ENCODE peak calls at places on chromosomes 2 and 18, in ten cellular contexts. One of them, this sample, is unnamed.

GRCh38 chr2:108707300-108707699 is 12.0 kb upstream of the RANBP2 start:
- DNase-seq in Peyer's patch: no peak
- DNase-seq in uterus: no peak
- DNase-seq in tibial nerve: no peak
- DNase-seq in transverse colon: no peak
- DNase-seq in ovary: no peak
- DNase-seq in prostate gland: no peak
- DNase-seq in breast epithelium: no peak
- DNase-seq in IMR-90: no peak
- DNase-seq in stomach: no peak
- DNase-seq in this sample: no peak

GRCh38 chr2:236644502-236644911 is 74.9 kb downstream of the ACKR3 start:
- DNase-seq in Peyer's patch: no peak
- DNase-seq in uterus: no peak
- DNase-seq in tibial nerve: no peak
- DNase-seq in transverse colon: no peak
- DNase-seq in ovary: peak; percentile 8
- DNase-seq in prostate gland: no peak
- DNase-seq in breast epithelium: no peak
- DNase-seq in IMR-90: no peak
- DNase-seq in stomach: no peak
- DNase-seq in this sample: no peak

GRCh38 chr2:137964066-137964858 is at the start of gene HNMT:
- DNase-seq in Peyer's patch: no peak
- DNase-seq in uterus: peak; percentile 29
- DNase-seq in tibial nerve: peak; percentile 34
- DNase-seq in transverse colon: peak; percentile 64
- DNase-seq in ovary: peak; percentile 46
- DNase-seq in prostate gland: peak; percentile 47
- DNase-seq in breast epithelium: peak; percentile 53
- DNase-seq in IMR-90: peak; percentile 55
- DNase-seq in stomach: peak; percentile 58
- DNase-seq in this sample: peak; percentile 43

GRCh38 chr2:234109321-234109720 is 58.8 kb downstream of the SPP2 start:
- DNase-seq in Peyer's patch: no peak
- DNase-seq in uterus: no peak
- DNase-seq in tibial nerve: no peak
- DNase-seq in transverse colon: no peak
- DNase-seq in ovary: no peak
- DNase-seq in prostate gland: no peak
- DNase-seq in breast epithelium: no peak
- DNase-seq in IMR-90: no peak
- DNase-seq in stomach: no peak
- DNase-seq in this sample: no peak

GRCh38 chr2:226544581-226545210 is 254.9 kb downstream of the IRS1 start:
- DNase-seq in Peyer's patch: no peak
- DNase-seq in uterus: no peak
- DNase-seq in tibial nerve: no peak
- DNase-seq in transverse colon: no peak
- DNase-seq in ovary: no peak
- DNase-seq in prostate gland: no peak
- DNase-seq in breast epithelium: no peak
- DNase-seq in IMR-90: peak; percentile 61
- DNase-seq in stomach: no peak
- DNase-seq in this sample: no peak

GRCh38 chr2:46737577-46737976 is 178.0 kb downstream of the MCFD2 start:
- DNase-seq in Peyer's patch: no peak
- DNase-seq in uterus: no peak
- DNase-seq in tibial nerve: no peak
- DNase-seq in transverse colon: no peak
- DNase-seq in ovary: no peak
- DNase-seq in prostate gland: peak; percentile 8
- DNase-seq in breast epithelium: no peak
- DNase-seq in IMR-90: peak; percentile 80
- DNase-seq in stomach: no peak
- DNase-seq in this sample: peak; percentile 24

GRCh38 chr2:203798296-203799157 is 69.0 kb upstream of the CTLA4 start:
- DNase-seq in Peyer's patch: no peak
- DNase-seq in uterus: no peak
- DNase-seq in tibial nerve: no peak
- DNase-seq in transverse colon: no peak
- DNase-seq in ovary: no peak
- DNase-seq in prostate gland: no peak
- DNase-seq in breast epithelium: no peak
- DNase-seq in IMR-90: no peak
- DNase-seq in stomach: no peak
- DNase-seq in this sample: no peak

GRCh38 chr2:180124273-180124881 is 117.3 kb upstream of the CWC22 start:
- DNase-seq in Peyer's patch: no peak
- DNase-seq in uterus: no peak
- DNase-seq in tibial nerve: peak; percentile 23
- DNase-seq in transverse colon: no peak
- DNase-seq in ovary: no peak
- DNase-seq in prostate gland: peak; percentile 8
- DNase-seq in breast epithelium: no peak
- DNase-seq in IMR-90: peak; percentile 67
- DNase-seq in stomach: no peak
- DNase-seq in this sample: no peak

GRCh38 chr18:25055076-25055475 is 296.9 kb downstream of the ZNF521 start:
- DNase-seq in Peyer's patch: no peak
- DNase-seq in uterus: no peak
- DNase-seq in tibial nerve: no peak
- DNase-seq in transverse colon: no peak
- DNase-seq in ovary: no peak
- DNase-seq in prostate gland: no peak
- DNase-seq in breast epithelium: no peak
- DNase-seq in IMR-90: peak; percentile 56
- DNase-seq in stomach: no peak
- DNase-seq in this sample: no peak

GRCh38 chr2:124804014-124804940 is 779.2 kb downstream of the CNTNAP5 start:
- DNase-seq in Peyer's patch: no peak
- DNase-seq in uterus: no peak
- DNase-seq in tibial nerve: no peak
- DNase-seq in transverse colon: peak; percentile 43
- DNase-seq in ovary: no peak
- DNase-seq in prostate gland: no peak
- DNase-seq in breast epithelium: no peak
- DNase-seq in IMR-90: peak; percentile 25
- DNase-seq in stomach: no peak
- DNase-seq in this sample: peak; percentile 16

GRCh38 chr2:178200331-178200730 is 6.0 kb downstream of the OSBPL6 start:
- DNase-seq in Peyer's patch: no peak
- DNase-seq in uterus: no peak
- DNase-seq in tibial nerve: no peak
- DNase-seq in transverse colon: no peak
- DNase-seq in ovary: no peak
- DNase-seq in prostate gland: no peak
- DNase-seq in breast epithelium: no peak
- DNase-seq in IMR-90: no peak
- DNase-seq in stomach: no peak
- DNase-seq in this sample: no peak

GRCh38 chr18:11767935-11768334 is 78.9 kb downstream of the GNAL start:
- DNase-seq in Peyer's patch: no peak
- DNase-seq in uterus: no peak
- DNase-seq in tibial nerve: no peak
- DNase-seq in transverse colon: no peak
- DNase-seq in ovary: no peak
- DNase-seq in prostate gland: no peak
- DNase-seq in breast epithelium: no peak
- DNase-seq in IMR-90: no peak
- DNase-seq in stomach: no peak
- DNase-seq in this sample: no peak
- TF ChIP-seq POLR2A in Peyer's patch: no peak
- TF ChIP-seq POLR2A in uterus: no peak
- TF ChIP-seq POLR2A in tibial nerve: no peak
- TF ChIP-seq POLR2A in transverse colon: no peak
- TF ChIP-seq POLR2A in ovary: no peak
- TF ChIP-seq POLR2A in prostate gland: no peak
- TF ChIP-seq POLR2A in breast epithelium: no peak
- TF ChIP-seq POLR2A in IMR-90: no peak
- TF ChIP-seq POLR2A in stomach: no peak
- TF ChIP-seq POLR2A in this sample: no peak

GRCh38 chr18:79775441-79776221 is 22.1 kb upstream of the KCNG2 start:
- DNase-seq in Peyer's patch: no peak
- DNase-seq in uterus: no peak
- DNase-seq in tibial nerve: no peak
- DNase-seq in transverse colon: peak; percentile 7
- DNase-seq in ovary: no peak
- DNase-seq in prostate gland: no peak
- DNase-seq in breast epithelium: no peak
- DNase-seq in IMR-90: no peak
- DNase-seq in stomach: no peak
- DNase-seq in this sample: no peak
- H3K27me3 ChIP-seq in Peyer's patch: no peaks in the 10 kb centered on the region
- H3K27me3 ChIP-seq in uterus: no peaks in the 10 kb centered on the region
- H3K27me3 ChIP-seq in tibial nerve: peaks cover 34% of the 10 kb centered on the region
- H3K27me3 ChIP-seq in transverse colon: peaks cover 5% of the 10 kb centered on the region
- H3K27me3 ChIP-seq in ovary: no peaks in the 10 kb centered on the region
- H3K27me3 ChIP-seq in prostate gland: no peaks in the 10 kb centered on the region
- H3K27me3 ChIP-seq in breast epithelium: peaks cover 61% of the 10 kb centered on the region
- H3K27me3 ChIP-seq in IMR-90: peaks cover 42% of the 10 kb centered on the region
- H3K27me3 ChIP-seq in stomach: peaks cover 74% of the 10 kb centered on the region
- H3K27me3 ChIP-seq in this sample: no peaks in the 10 kb centered on the region

GRCh38 chr2:11343626-11344341 is 652 bp downstream of the ROCK2 start:
- DNase-seq in Peyer's patch: peak; percentile 54
- DNase-seq in uterus: peak; percentile 46
- DNase-seq in tibial nerve: peak; percentile 42
- DNase-seq in transverse colon: peak; percentile 67
- DNase-seq in ovary: peak; percentile 57
- DNase-seq in prostate gland: peak; percentile 39
- DNase-seq in breast epithelium: no peak
- DNase-seq in IMR-90: peak; percentile 20
- DNase-seq in stomach: peak; percentile 32
- DNase-seq in this sample: peak; percentile 57
- TF ChIP-seq POLR2A in Peyer's patch: peak; percentile 17
- TF ChIP-seq POLR2A in uterus: peak; percentile 8
- TF ChIP-seq POLR2A in tibial nerve: no peak
- TF ChIP-seq POLR2A in transverse colon: peak; percentile 62
- TF ChIP-seq POLR2A in ovary: no peak
- TF ChIP-seq POLR2A in prostate gland: no peak
- TF ChIP-seq POLR2A in breast epithelium: no peak
- TF ChIP-seq POLR2A in IMR-90: no peak
- TF ChIP-seq POLR2A in stomach: no peak
- TF ChIP-seq POLR2A in this sample: no peak

GRCh38 chr18:46756172-46756558 is 688 bp downstream of the ST8SIA5 start:
- DNase-seq in Peyer's patch: no peak
- DNase-seq in uterus: no peak
- DNase-seq in tibial nerve: no peak
- DNase-seq in transverse colon: no peak
- DNase-seq in ovary: no peak
- DNase-seq in prostate gland: no peak
- DNase-seq in breast epithelium: no peak
- DNase-seq in IMR-90: no peak
- DNase-seq in stomach: no peak
- DNase-seq in this sample: no peak
- H3K27me3 ChIP-seq in Peyer's patch: no peaks in the 10 kb centered on the region
- H3K27me3 ChIP-seq in uterus: no peaks in the 10 kb centered on the region
- H3K27me3 ChIP-seq in tibial nerve: peaks cover 61% of the 10 kb centered on the region
- H3K27me3 ChIP-seq in transverse colon: peaks cover 65% of the 10 kb centered on the region
- H3K27me3 ChIP-seq in ovary: no peaks in the 10 kb centered on the region
- H3K27me3 ChIP-seq in prostate gland: peaks cover 4% of the 10 kb centered on the region
- H3K27me3 ChIP-seq in breast epithelium: peaks cover 45% of the 10 kb centered on the region
- H3K27me3 ChIP-seq in IMR-90: peaks cover 59% of the 10 kb centered on the region
- H3K27me3 ChIP-seq in stomach: peaks cover 89% of the 10 kb centered on the region
- H3K27me3 ChIP-seq in this sample: peaks cover 7% of the 10 kb centered on the region

DNA sequence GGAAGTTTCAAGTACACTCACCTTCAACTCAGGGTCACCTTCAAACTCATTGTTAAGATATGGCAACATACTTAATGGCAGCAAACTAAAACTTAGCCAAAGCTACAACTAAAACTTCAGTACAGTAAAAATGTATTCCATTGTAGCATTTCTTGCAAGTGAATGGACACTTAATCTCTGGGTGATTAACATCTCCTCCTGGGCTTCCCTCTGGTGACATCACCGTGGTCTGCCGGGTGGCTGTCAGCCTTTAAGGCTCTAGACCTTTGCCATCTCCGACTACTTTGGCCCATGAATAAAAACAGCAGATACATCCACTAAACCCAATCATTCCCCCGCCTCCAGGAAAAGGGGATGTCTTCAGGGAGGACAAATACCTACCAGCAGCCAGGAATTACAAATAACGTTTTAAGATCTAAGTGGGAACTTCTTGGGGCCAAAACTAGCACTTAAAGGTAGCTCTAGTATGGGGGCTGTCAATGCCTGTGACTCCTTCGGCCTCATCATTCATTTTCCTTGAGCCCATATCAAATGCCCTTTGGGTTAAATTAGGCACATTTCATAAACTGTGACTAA is 1.2 kb downstream of the TFCP2L1 start:
- DNase-seq in Peyer's patch: no peak
- DNase-seq in uterus: no peak
- DNase-seq in tibial nerve: no peak
- DNase-seq in transverse colon: no peak
- DNase-seq in ovary: no peak
- DNase-seq in prostate gland: no peak
- DNase-seq in breast epithelium: peak; percentile 30
- DNase-seq in IMR-90: no peak
- DNase-seq in stomach: no peak
- DNase-seq in this sample: no peak
- TF ChIP-seq POLR2A in Peyer's patch: no peak
- TF ChIP-seq POLR2A in uterus: no peak
- TF ChIP-seq POLR2A in tibial nerve: no peak
- TF ChIP-seq POLR2A in transverse colon: no peak
- TF ChIP-seq POLR2A in ovary: no peak
- TF ChIP-seq POLR2A in prostate gland: no peak
- TF ChIP-seq POLR2A in breast epithelium: no peak
- TF ChIP-seq POLR2A in IMR-90: no peak
- TF ChIP-seq POLR2A in stomach: no peak
- TF ChIP-seq POLR2A in this sample: no peak

DNA sequence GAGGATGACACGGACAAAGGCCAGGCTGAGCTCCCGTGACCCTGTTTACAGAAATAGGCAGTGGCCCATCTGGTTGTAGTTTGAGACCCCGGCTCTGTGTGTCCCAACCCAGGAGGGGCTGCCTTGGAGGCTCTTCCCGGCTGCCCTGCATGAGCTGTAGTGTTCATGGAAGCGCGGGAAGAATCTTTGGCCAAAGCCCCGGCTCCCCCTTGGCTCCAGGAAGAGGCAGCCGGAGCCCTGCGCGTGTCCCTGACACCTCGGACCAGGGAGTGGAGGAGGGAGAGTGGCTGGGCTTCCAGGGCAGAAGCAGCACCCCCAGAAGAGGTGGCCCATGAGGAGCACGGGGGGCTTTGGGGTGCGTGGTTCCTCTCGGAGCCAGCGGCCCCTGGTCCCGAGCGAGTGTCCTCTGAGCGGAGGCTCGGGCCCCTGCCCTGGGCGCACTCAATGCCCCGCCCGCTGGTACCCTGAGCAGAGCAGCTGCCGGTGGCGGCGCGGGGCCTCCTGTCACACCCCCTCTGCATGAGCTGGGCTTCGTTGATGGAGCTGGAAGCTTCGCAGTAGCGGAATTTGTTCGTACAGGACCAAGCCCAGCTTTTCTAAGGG is 21.7 kb downstream of the GPR35 start:
- DNase-seq in Peyer's patch: peak; percentile 8
- DNase-seq in uterus: no peak
- DNase-seq in tibial nerve: no peak
- DNase-seq in transverse colon: no peak
- DNase-seq in ovary: no peak
- DNase-seq in prostate gland: no peak
- DNase-seq in breast epithelium: no peak
- DNase-seq in IMR-90: no peak
- DNase-seq in stomach: no peak
- DNase-seq in this sample: no peak
- H3K27me3 ChIP-seq in Peyer's patch: no peaks in the 10 kb centered on the region
- H3K27me3 ChIP-seq in uterus: no peaks in the 10 kb centered on the region
- H3K27me3 ChIP-seq in tibial nerve: peaks cover 72% of the 10 kb centered on the region
- H3K27me3 ChIP-seq in transverse colon: peaks cover 66% of the 10 kb centered on the region
- H3K27me3 ChIP-seq in ovary: no peaks in the 10 kb centered on the region
- H3K27me3 ChIP-seq in prostate gland: peaks cover 6% of the 10 kb centered on the region
- H3K27me3 ChIP-seq in breast epithelium: peaks cover 71% of the 10 kb centered on the region
- H3K27me3 ChIP-seq in IMR-90: peaks cover 74% of the 10 kb centered on the region
- H3K27me3 ChIP-seq in stomach: peaks cover 96% of the 10 kb centered on the region
- H3K27me3 ChIP-seq in this sample: peaks cover 6% of the 10 kb centered on the region

GRCh38 chr2:64859208-64860161 is 129.7 kb upstream of the SLC1A4 start:
- DNase-seq in Peyer's patch: peak; percentile 55
- DNase-seq in uterus: peak; percentile 86
- DNase-seq in tibial nerve: peak; percentile 77
- DNase-seq in transverse colon: peak; percentile 94
- DNase-seq in ovary: peak; percentile 86
- DNase-seq in prostate gland: peak; percentile 87
- DNase-seq in breast epithelium: peak; percentile 86
- DNase-seq in IMR-90: peak; percentile 87
- DNase-seq in stomach: peak; percentile 94
- DNase-seq in this sample: peak; percentile 94
- TF ChIP-seq POLR2A in Peyer's patch: no peak
- TF ChIP-seq POLR2A in uterus: peak; percentile 34
- TF ChIP-seq POLR2A in tibial nerve: peak; percentile 26
- TF ChIP-seq POLR2A in transverse colon: peak; percentile 70
- TF ChIP-seq POLR2A in ovary: no peak
- TF ChIP-seq POLR2A in prostate gland: no peak
- TF ChIP-seq POLR2A in breast epithelium: no peak
- TF ChIP-seq POLR2A in IMR-90: no peak
- TF ChIP-seq POLR2A in stomach: no peak
- TF ChIP-seq POLR2A in this sample: peak; percentile 55

This sample was measured in body of pancreas.